ENCODE peak calls at places on chromosomes 7 and 10, in eight cellular contexts. One of them, this sample, is unnamed.

GRCh38 chr10:132430861-132431271 is 33.9 kb downstream of the PWWP2B start:
- DNase-seq in iris pigment epithelial cell: no peak
- DNase-seq in AG10803: no peak
- DNase-seq in amygdala: no peak
- DNase-seq in stimulated activated CD4-positive, alpha-beta T cell treated with anti-CD3 and anti-CD28 coated beads, Interleukin-1b, Interleukin-23, amount 100 ng/mL, for 1 hour: no peak
- DNase-seq in Caki2: no peak
- DNase-seq in brain microvascular endothelial cell: no peak
- DNase-seq in cerebellar cortex: no peak
- DNase-seq in this sample: no peak

GRCh38 chr7:34091330-34091917 is 186.1 kb downstream of the BMPER start:
- DNase-seq in iris pigment epithelial cell: peak; percentile 76
- DNase-seq in AG10803: peak; percentile 67
- DNase-seq in amygdala: no peak
- DNase-seq in stimulated activated CD4-positive, alpha-beta T cell treated with anti-CD3 and anti-CD28 coated beads, Interleukin-1b, Interleukin-23, amount 100 ng/mL, for 1 hour: no peak
- DNase-seq in Caki2: no peak
- DNase-seq in brain microvascular endothelial cell: peak; percentile 74
- DNase-seq in cerebellar cortex: peak; percentile 32
- DNase-seq in this sample: peak; percentile 56

GRCh38 chr10:44647877-44648542 is 263.1 kb upstream of the CXCL12 start:
- DNase-seq in iris pigment epithelial cell: peak; percentile 74
- DNase-seq in AG10803: peak; percentile 99
- DNase-seq in amygdala: no peak
- DNase-seq in stimulated activated CD4-positive, alpha-beta T cell treated with anti-CD3 and anti-CD28 coated beads, Interleukin-1b, Interleukin-23, amount 100 ng/mL, for 1 hour: no peak
- DNase-seq in Caki2: peak; percentile 53
- DNase-seq in brain microvascular endothelial cell: no peak
- DNase-seq in cerebellar cortex: no peak
- DNase-seq in this sample: no peak

GRCh38 chr10:97328646-97329453 is 5.7 kb downstream of the FRAT2 start:
- DNase-seq in iris pigment epithelial cell: no peak
- DNase-seq in AG10803: no peak
- DNase-seq in amygdala: no peak
- DNase-seq in stimulated activated CD4-positive, alpha-beta T cell treated with anti-CD3 and anti-CD28 coated beads, Interleukin-1b, Interleukin-23, amount 100 ng/mL, for 1 hour: no peak
- DNase-seq in Caki2: no peak
- DNase-seq in brain microvascular endothelial cell: no peak
- DNase-seq in cerebellar cortex: no peak
- DNase-seq in this sample: no peak

GRCh38 chr7:111869266-111869665 is 307.0 kb upstream of the IMMP2L start:
- DNase-seq in iris pigment epithelial cell: no peak
- DNase-seq in AG10803: no peak
- DNase-seq in amygdala: no peak
- DNase-seq in stimulated activated CD4-positive, alpha-beta T cell treated with anti-CD3 and anti-CD28 coated beads, Interleukin-1b, Interleukin-23, amount 100 ng/mL, for 1 hour: no peak
- DNase-seq in Caki2: no peak
- DNase-seq in brain microvascular endothelial cell: no peak
- DNase-seq in cerebellar cortex: no peak
- DNase-seq in this sample: no peak

GRCh38 chr7:36116347-36117200 is 36.5 kb upstream of the EEPD1 start:
- DNase-seq in iris pigment epithelial cell: peak; percentile 22
- DNase-seq in AG10803: peak; percentile 4
- DNase-seq in amygdala: no peak
- DNase-seq in stimulated activated CD4-positive, alpha-beta T cell treated with anti-CD3 and anti-CD28 coated beads, Interleukin-1b, Interleukin-23, amount 100 ng/mL, for 1 hour: no peak
- DNase-seq in Caki2: peak; percentile 19
- DNase-seq in brain microvascular endothelial cell: no peak
- DNase-seq in cerebellar cortex: no peak
- DNase-seq in this sample: peak; percentile 20

GRCh38 chr10:28241766-28242399 is 61.0 kb downstream of the MPP7 start:
- DNase-seq in iris pigment epithelial cell: peak; percentile 54
- DNase-seq in AG10803: peak; percentile 66
- DNase-seq in amygdala: no peak
- DNase-seq in stimulated activated CD4-positive, alpha-beta T cell treated with anti-CD3 and anti-CD28 coated beads, Interleukin-1b, Interleukin-23, amount 100 ng/mL, for 1 hour: no peak
- DNase-seq in Caki2: peak; percentile 32
- DNase-seq in brain microvascular endothelial cell: peak; percentile 57
- DNase-seq in cerebellar cortex: peak; percentile 78
- DNase-seq in this sample: peak; percentile 82

GRCh38 chr10:68261132-68261856 is 29.4 kb upstream of the ATOH7 start:
- DNase-seq in iris pigment epithelial cell: no peak
- DNase-seq in AG10803: no peak
- DNase-seq in amygdala: no peak
- DNase-seq in stimulated activated CD4-positive, alpha-beta T cell treated with anti-CD3 and anti-CD28 coated beads, Interleukin-1b, Interleukin-23, amount 100 ng/mL, for 1 hour: no peak
- DNase-seq in Caki2: no peak
- DNase-seq in brain microvascular endothelial cell: no peak
- DNase-seq in cerebellar cortex: no peak
- DNase-seq in this sample: no peak

GRCh38 chr10:11762706-11763500 is 20.7 kb downstream of the ECHDC3 start:
- DNase-seq in iris pigment epithelial cell: no peak
- DNase-seq in AG10803: no peak
- DNase-seq in amygdala: no peak
- DNase-seq in stimulated activated CD4-positive, alpha-beta T cell treated with anti-CD3 and anti-CD28 coated beads, Interleukin-1b, Interleukin-23, amount 100 ng/mL, for 1 hour: no peak
- DNase-seq in Caki2: no peak
- DNase-seq in brain microvascular endothelial cell: no peak
- DNase-seq in cerebellar cortex: no peak
- DNase-seq in this sample: no peak

GRCh38 chr10:86535057-86535882 is 13.7 kb upstream of the WAPL start:
- DNase-seq in iris pigment epithelial cell: peak; percentile 11
- DNase-seq in AG10803: peak; percentile 42
- DNase-seq in amygdala: no peak
- DNase-seq in stimulated activated CD4-positive, alpha-beta T cell treated with anti-CD3 and anti-CD28 coated beads, Interleukin-1b, Interleukin-23, amount 100 ng/mL, for 1 hour: no peak
- DNase-seq in Caki2: peak; percentile 58
- DNase-seq in brain microvascular endothelial cell: no peak
- DNase-seq in cerebellar cortex: peak; percentile 48
- DNase-seq in this sample: peak; percentile 11

GRCh38 chr7:107128217-107128616 is 40.6 kb upstream of the HBP1 start:
- DNase-seq in iris pigment epithelial cell: no peak
- DNase-seq in AG10803: no peak
- DNase-seq in amygdala: no peak
- DNase-seq in stimulated activated CD4-positive, alpha-beta T cell treated with anti-CD3 and anti-CD28 coated beads, Interleukin-1b, Interleukin-23, amount 100 ng/mL, for 1 hour: no peak
- DNase-seq in Caki2: no peak
- DNase-seq in brain microvascular endothelial cell: no peak
- DNase-seq in cerebellar cortex: no peak
- DNase-seq in this sample: no peak

GRCh38 chr10:57830877-57831535 is 436.7 kb downstream of the IPMK start:
- DNase-seq in iris pigment epithelial cell: no peak
- DNase-seq in AG10803: no peak
- DNase-seq in amygdala: no peak
- DNase-seq in stimulated activated CD4-positive, alpha-beta T cell treated with anti-CD3 and anti-CD28 coated beads, Interleukin-1b, Interleukin-23, amount 100 ng/mL, for 1 hour: no peak
- DNase-seq in Caki2: no peak
- DNase-seq in brain microvascular endothelial cell: no peak
- DNase-seq in cerebellar cortex: no peak
- DNase-seq in this sample: no peak

GRCh38 chr7:37211097-37211496 is 237.6 kb downstream of the ELMO1 start:
- DNase-seq in iris pigment epithelial cell: peak; percentile 78
- DNase-seq in AG10803: peak; percentile 61
- DNase-seq in amygdala: no peak
- DNase-seq in stimulated activated CD4-positive, alpha-beta T cell treated with anti-CD3 and anti-CD28 coated beads, Interleukin-1b, Interleukin-23, amount 100 ng/mL, for 1 hour: no peak
- DNase-seq in Caki2: no peak
- DNase-seq in brain microvascular endothelial cell: peak; percentile 6
- DNase-seq in cerebellar cortex: no peak
- DNase-seq in this sample: no peak

GRCh38 chr10:110531687-110532086 is 34.0 kb downstream of the DUSP5 start:
- DNase-seq in iris pigment epithelial cell: no peak
- DNase-seq in AG10803: no peak
- DNase-seq in amygdala: no peak
- DNase-seq in stimulated activated CD4-positive, alpha-beta T cell treated with anti-CD3 and anti-CD28 coated beads, Interleukin-1b, Interleukin-23, amount 100 ng/mL, for 1 hour: no peak
- DNase-seq in Caki2: no peak
- DNase-seq in brain microvascular endothelial cell: no peak
- DNase-seq in cerebellar cortex: no peak
- DNase-seq in this sample: no peak

GRCh38 chr10:131961777-131962450 is 19.8 kb downstream of the BNIP3 start:
- DNase-seq in iris pigment epithelial cell: no peak
- DNase-seq in AG10803: peak; percentile 60
- DNase-seq in amygdala: no peak
- DNase-seq in stimulated activated CD4-positive, alpha-beta T cell treated with anti-CD3 and anti-CD28 coated beads, Interleukin-1b, Interleukin-23, amount 100 ng/mL, for 1 hour: no peak
- DNase-seq in Caki2: no peak
- DNase-seq in brain microvascular endothelial cell: no peak
- DNase-seq in cerebellar cortex: peak; percentile 58
- DNase-seq in this sample: no peak

GRCh38 chr7:99679400-99680191 is at the start of gene CYP3A5:
- DNase-seq in iris pigment epithelial cell: no peak
- DNase-seq in AG10803: peak; percentile 65
- DNase-seq in amygdala: no peak
- DNase-seq in stimulated activated CD4-positive, alpha-beta T cell treated with anti-CD3 and anti-CD28 coated beads, Interleukin-1b, Interleukin-23, amount 100 ng/mL, for 1 hour: no peak
- DNase-seq in Caki2: peak; percentile 81
- DNase-seq in brain microvascular endothelial cell: no peak
- DNase-seq in cerebellar cortex: no peak
- DNase-seq in this sample: no peak

GRCh38 chr7:1579481-1580421 is 9.9 kb upstream of the PSMG3 start:
- DNase-seq in iris pigment epithelial cell: peak; percentile 42
- DNase-seq in AG10803: peak; percentile 40
- DNase-seq in amygdala: no peak
- DNase-seq in stimulated activated CD4-positive, alpha-beta T cell treated with anti-CD3 and anti-CD28 coated beads, Interleukin-1b, Interleukin-23, amount 100 ng/mL, for 1 hour: peak; percentile 54
- DNase-seq in Caki2: peak; percentile 41
- DNase-seq in brain microvascular endothelial cell: peak; percentile 25
- DNase-seq in cerebellar cortex: peak; percentile 66
- DNase-seq in this sample: peak; percentile 72

GRCh38 chr7:28954446-28954845 is 3.7 kb downstream of the TRIL start:
- DNase-seq in iris pigment epithelial cell: no peak
- DNase-seq in AG10803: no peak
- DNase-seq in amygdala: no peak
- DNase-seq in stimulated activated CD4-positive, alpha-beta T cell treated with anti-CD3 and anti-CD28 coated beads, Interleukin-1b, Interleukin-23, amount 100 ng/mL, for 1 hour: no peak
- DNase-seq in Caki2: peak; percentile 44
- DNase-seq in brain microvascular endothelial cell: no peak
- DNase-seq in cerebellar cortex: no peak
- DNase-seq in this sample: no peak

GRCh38 chr7:95730493-95731280 is 41.7 kb upstream of the DYNC1I1 start:
- DNase-seq in iris pigment epithelial cell: no peak
- DNase-seq in AG10803: no peak
- DNase-seq in amygdala: no peak
- DNase-seq in stimulated activated CD4-positive, alpha-beta T cell treated with anti-CD3 and anti-CD28 coated beads, Interleukin-1b, Interleukin-23, amount 100 ng/mL, for 1 hour: no peak
- DNase-seq in Caki2: no peak
- DNase-seq in brain microvascular endothelial cell: no peak
- DNase-seq in cerebellar cortex: peak; percentile 8
- DNase-seq in this sample: no peak

GRCh38 chr7:30596043-30596641 is 1.5 kb downstream of the GARS1 start:
- DNase-seq in iris pigment epithelial cell: peak; percentile 49
- DNase-seq in AG10803: peak; percentile 65
- DNase-seq in amygdala: no peak
- DNase-seq in stimulated activated CD4-positive, alpha-beta T cell treated with anti-CD3 and anti-CD28 coated beads, Interleukin-1b, Interleukin-23, amount 100 ng/mL, for 1 hour: no peak
- DNase-seq in Caki2: peak; percentile 51
- DNase-seq in brain microvascular endothelial cell: peak; percentile 23
- DNase-seq in cerebellar cortex: peak; percentile 27
- DNase-seq in this sample: peak; percentile 39

GRCh38 chr10:116796910-116797513 is 52.3 kb upstream of the ENO4 start:
- DNase-seq in iris pigment epithelial cell: peak; percentile 57
- DNase-seq in AG10803: peak; percentile 58
- DNase-seq in amygdala: peak; percentile 21
- DNase-seq in stimulated activated CD4-positive, alpha-beta T cell treated with anti-CD3 and anti-CD28 coated beads, Interleukin-1b, Interleukin-23, amount 100 ng/mL, for 1 hour: peak; percentile 58
- DNase-seq in Caki2: peak; percentile 35
- DNase-seq in brain microvascular endothelial cell: peak; percentile 52
- DNase-seq in cerebellar cortex: peak; percentile 75
- DNase-seq in this sample: peak; percentile 86

GRCh38 chr7:43535031-43535451 is 47.9 kb upstream of the STK17A start:
- DNase-seq in iris pigment epithelial cell: peak; percentile 90
- DNase-seq in AG10803: peak; percentile 66
- DNase-seq in amygdala: no peak
- DNase-seq in stimulated activated CD4-positive, alpha-beta T cell treated with anti-CD3 and anti-CD28 coated beads, Interleukin-1b, Interleukin-23, amount 100 ng/mL, for 1 hour: no peak
- DNase-seq in Caki2: peak; percentile 23
- DNase-seq in brain microvascular endothelial cell: peak; percentile 74
- DNase-seq in cerebellar cortex: no peak
- DNase-seq in this sample: no peak

GRCh38 chr7:112068967-112069366 is 137.2 kb downstream of the DOCK4 start:
- DNase-seq in iris pigment epithelial cell: no peak
- DNase-seq in AG10803: no peak
- DNase-seq in amygdala: no peak
- DNase-seq in stimulated activated CD4-positive, alpha-beta T cell treated with anti-CD3 and anti-CD28 coated beads, Interleukin-1b, Interleukin-23, amount 100 ng/mL, for 1 hour: no peak
- DNase-seq in Caki2: no peak
- DNase-seq in brain microvascular endothelial cell: no peak
- DNase-seq in cerebellar cortex: no peak
- DNase-seq in this sample: no peak

This sample was measured in dermis blood vessel endothelial cell.